ENCODE peak calls at places on chromosomes 12 and 14, in six cellular contexts. N is EL, C is NCI-H2171 treated with DMSO at 0.1 percent for 48 hours, J is H9, O is H7, U is AG20443. R is an unnamed sample.

GRCh38 chr14:104603623-104604401 is 760 bp downstream of the TMEM179 start:
- DNase-seq in N (no peak), C (peak), J (peak), O (peak), U (no peak), R (peak)

GRCh38 chr14:37594916-37595808 is at the start of the genes FOXA1 and TTC6:
- DNase-seq in N (peak), C (peak), J (peak), O (peak), U (peak), R (peak)

GRCh38 chr14:101230851-101231550 is 327.5 kb upstream of the RTL1 start:
- DNase-seq in N (no peak), C (no peak), J (peak), O (peak), U (no peak), R (no peak)

GRCh38 chr12:118064608-118065007 is 3.6 kb upstream of the WSB2 start:
- DNase-seq in N (no peak), C (peak), J (peak), O (peak), U (no peak), R (peak)

GRCh38 chr12:90280033-90280432 is 571.4 kb upstream of the ATP2B1 start:
- DNase-seq in N (peak), C (no peak), J (no peak), O (no peak), U (no peak), R (no peak)

GRCh38 chr12:115697341-115697740 is 580.2 kb downstream of the MED13L start:
- DNase-seq in N (no peak), C (no peak), J (no peak), O (no peak), U (no peak), R (no peak)

GRCh38 chr14:102479107-102479506 is 30.5 kb downstream of the ANKRD9 start:
- DNase-seq in N (no peak), C (no peak), J (no peak), O (no peak), U (no peak), R (no peak)

GRCh38 chr12:6278439-6279255 is 31.8 kb upstream of the PLEKHG6 start:
- DNase-seq in N (peak), C (peak), J (peak), O (peak), U (peak), R (peak)

GRCh38 chr14:90509403-90509802 is 112.6 kb downstream of the CALM1 start:
- DNase-seq in N (no peak), C (no peak), J (no peak), O (peak), U (no peak), R (no peak)

GRCh38 chr12:53334822-53335221 is 1.3 kb downstream of the SP7 start:
- DNase-seq in N (no peak), C (no peak), J (no peak), O (no peak), U (no peak), R (no peak)

GRCh38 chr12:46524778-46525177 is 152.2 kb upstream of the SLC38A2 start:
- DNase-seq in N (peak), C (no peak), J (no peak), O (no peak), U (peak), R (peak)

R was measured in AG08396.